ENCODE peak calls at places on chromosomes 13 and 19, in seven cellular contexts. D is CD8-positive, alpha-beta T cell; G is chondrocyte; U is HuH-7; M is activated T-cell treated with anti-CD3 and anti-CD28 coated beads for 1 hour; E is GM13976; I is fibroblast of the conjunctiva. H is an unnamed sample.

GRCh38 chr13:112444001-112444311 is 67.8 kb downstream of the SPACA7 start:
- DNase-seq in D (no peak), E (peak; percentile 88), U (peak; percentile 85), G (peak; percentile 88), M (peak; percentile 5), I (peak; percentile 33), H (peak; percentile 77)

GRCh38 chr13:106530209-106530906 is 5.1 kb downstream of the EFNB2 start:
- DNase-seq in I (no peak), G (no peak), M (no peak), D (no peak), E (no peak), U (no peak), H (peak; percentile 74)

GRCh38 chr13:104008571-104009435 is 942.6 kb upstream of the SLC10A2 start:
- DNase-seq in U (no peak), D (no peak), M (no peak), I (no peak), G (no peak), E (no peak), H (peak; percentile 48)

GRCh38 chr13:97226013-97226412 is 3.9 kb downstream of the MBNL2 start:
- DNase-seq in I (no peak), U (no peak), M (no peak), E (no peak), D (no peak), G (no peak), H (no peak)

GRCh38 chr13:114015608-114016295 is 41.9 kb upstream of the C13orf46 start:
- DNase-seq in E (no peak), U (no peak), G (no peak), M (no peak), D (no peak), I (no peak), H (no peak)

GRCh38 chr13:102870677-102871415 is 25.0 kb downstream of the ERCC5 start:
- DNase-seq in D (no peak), I (peak; percentile 47), G (no peak), E (peak; percentile 70), U (peak; percentile 16), M (peak; percentile 31), H (peak; percentile 84)

GRCh38 chr13:74529968-74530367 is 395.8 kb upstream of the KLF12 start:
- DNase-seq in E (no peak), I (no peak), U (no peak), M (no peak), G (no peak), D (no peak), H (peak; percentile 39)

GRCh38 chr19:14111486-14111885 is 6.1 kb downstream of the PRKACA start:
- DNase-seq in G (no peak), M (no peak), D (no peak), U (no peak), E (no peak), I (no peak), H (no peak)

GRCh38 chr13:110340812-110341444 is 33.8 kb downstream of the COL4A2 start:
- DNase-seq in G (no peak), D (peak; percentile 25), U (no peak), M (peak; percentile 46), I (no peak), E (peak; percentile 46), H (peak; percentile 79)

GRCh38 chr13:33312150-33312908 is 26.8 kb upstream of the STARD13 start:
- DNase-seq in U (no peak), M (no peak), E (no peak), G (no peak), D (no peak), I (peak; percentile 10), H (peak; percentile 36)